ENCODE peak calls at places on chromosome 11, in ten cellular contexts. C is stimulated activated naive B cell treated with anti-CD40 and anti-IgM and Interleukin-4, amounts not matched to agents 10 μg/mL and 1 μg/mL and 100 μg/mL, for 72 hours; W is T-helper 22 cell; E is chondrocyte; S is astrocyte of the spinal cord; H is stimulated activated CD4-positive, alpha-beta T cell treated with anti-CD3 and anti-CD28 coated beads, Interleukin-1b, Interleukin-23, amount 100 ng/mL, for 1 hour; D is hippocampal formation; A is COR-L47; Z is stomach; I is substantia nigra. X is an unnamed sample.

GRCh38 chr11:62295504-62295903 is 3.4 kb downstream of the SCGB1D4 start:
- DNase-seq in C (no peak), W (no peak), E (no peak), S (peak), H (no peak), D (no peak), A (no peak), Z (no peak), I (no peak), X (peak)

GRCh38 chr11:102560555-102561011 is 30.0 kb upstream of the MMP7 start:
- DNase-seq in C (no peak), W (no peak), E (no peak), S (peak), H (no peak), D (no peak), A (no peak), Z (no peak), I (no peak), X (peak)

GRCh38 chr11:32105871-32106312 is 15.0 kb downstream of the RCN1 start:
- DNase-seq in C (peak), W (no peak), E (no peak), S (no peak), H (no peak), D (no peak), A (no peak), Z (no peak), I (no peak), X (no peak)

GRCh38 chr11:111954154-111954553 is 17.0 kb downstream of the DIXDC1 start:
- DNase-seq in C (no peak), W (no peak), E (no peak), S (no peak), H (no peak), D (no peak), A (no peak), Z (no peak), I (no peak), X (peak)

GRCh38 chr11:64056213-64056785 is 20.6 kb downstream of the FLRT1 start:
- DNase-seq in C (no peak), W (no peak), E (no peak), S (no peak), H (no peak), D (peak), A (no peak), Z (no peak), I (no peak), X (no peak)

GRCh38 chr11:31932879-31933278 is 121.8 kb upstream of the PAX6 start:
- DNase-seq in C (no peak), W (no peak), E (no peak), S (no peak), H (no peak), D (no peak), A (no peak), Z (no peak), I (no peak), X (no peak)

GRCh38 chr11:77193915-77194830 is 66.1 kb downstream of the MYO7A start:
- DNase-seq in C (no peak), W (no peak), E (peak), S (no peak), H (no peak), D (no peak), A (no peak), Z (no peak), I (no peak), X (no peak)

GRCh38 chr11:59182457-59183151 is 10.7 kb downstream of the DTX4 start:
- DNase-seq in C (no peak), W (no peak), E (no peak), S (no peak), H (no peak), D (no peak), A (no peak), Z (peak), I (no peak), X (no peak)

GRCh38 chr11:79332017-79332416 is 108.8 kb downstream of the TENM4 start:
- DNase-seq in C (no peak), W (no peak), E (no peak), S (peak), H (no peak), D (no peak), A (no peak), Z (no peak), I (no peak), X (no peak)

GRCh38 chr11:76696756-76697155 is 26.2 kb upstream of the LRRC32 start:
- DNase-seq in C (no peak), W (no peak), E (no peak), S (no peak), H (no peak), D (no peak), A (no peak), Z (no peak), I (no peak), X (no peak)

GRCh38 chr11:26976389-26976788 is 17.5 kb upstream of the FIBIN start:
- DNase-seq in C (no peak), W (no peak), E (no peak), S (peak), H (no peak), D (no peak), A (no peak), Z (no peak), I (no peak), X (peak)

GRCh38 chr11:128800871-128801417 is 66.2 kb downstream of the KCNJ1 start:
- DNase-seq in C (no peak), W (no peak), E (no peak), S (no peak), H (no peak), D (no peak), A (no peak), Z (no peak), I (no peak), X (no peak)

GRCh38 chr11:27914080-27914479 is 193.9 kb downstream of the KIF18A start:
- DNase-seq in C (no peak), W (no peak), E (no peak), S (peak), H (no peak), D (no peak), A (no peak), Z (no peak), I (no peak), X (no peak)

GRCh38 chr11:121870202-121871045 is 245.6 kb downstream of the BLID start:
- DNase-seq in C (no peak), W (no peak), E (no peak), S (no peak), H (no peak), D (no peak), A (no peak), Z (no peak), I (no peak), X (peak)

GRCh38 chr11:2843551-2843950 is 42.0 kb downstream of the CDKN1C start:
- DNase-seq in C (no peak), W (no peak), E (no peak), S (no peak), H (no peak), D (no peak), A (no peak), Z (no peak), I (no peak), X (no peak)

GRCh38 chr11:62245271-62245753 is 3.3 kb downstream of the SCGB1D2 start:
- DNase-seq in C (no peak), W (no peak), E (no peak), S (peak), H (no peak), D (no peak), A (no peak), Z (peak), I (no peak), X (peak)

GRCh38 chr11:61445535-61445934 is 15.6 kb downstream of the SDHAF2 start:
- DNase-seq in C (no peak), W (no peak), E (no peak), S (no peak), H (no peak), D (no peak), A (no peak), Z (no peak), I (no peak), X (no peak)

GRCh38 chr11:12822623-12823022 is 148.4 kb downstream of the TEAD1 start:
- DNase-seq in C (no peak), W (no peak), E (no peak), S (no peak), H (no peak), D (no peak), A (peak), Z (no peak), I (no peak), X (no peak)

GRCh38 chr11:8732276-8732675 is 49.7 kb downstream of the RPL27A start:
- DNase-seq in C (peak), W (no peak), E (no peak), S (no peak), H (no peak), D (no peak), A (no peak), Z (no peak), I (no peak), X (no peak)

GRCh38 chr11:45102810-45103621 is 43.4 kb upstream of the PRDM11 start:
- DNase-seq in C (peak), W (peak), E (no peak), S (peak), H (peak), D (peak), A (no peak), Z (peak), I (peak), X (peak)

GRCh38 chr11:456533-456932 is 6.5 kb downstream of the PTDSS2 start:
- DNase-seq in C (no peak), W (peak), E (peak), S (no peak), H (no peak), D (no peak), A (no peak), Z (no peak), I (no peak), X (no peak)

GRCh38 chr11:68686486-68686885 is 2.1 kb downstream of the GAL start:
- DNase-seq in C (no peak), W (no peak), E (peak), S (no peak), H (no peak), D (no peak), A (no peak), Z (no peak), I (no peak), X (no peak)

GRCh38 chr11:44621140-44621681 is 55.7 kb downstream of the CD82 start:
- DNase-seq in C (peak), W (peak), E (peak), S (peak), H (peak), D (peak), A (peak), Z (peak), I (peak), X (peak)

GRCh38 chr11:83827940-83828554 is 541.9 kb upstream of the CCDC90B start:
- DNase-seq in C (no peak), W (no peak), E (no peak), S (peak), H (no peak), D (no peak), A (peak), Z (no peak), I (no peak), X (peak)

GRCh38 chr11:130613396-130613795 is 165.0 kb downstream of the ADAMTS15 start:
- DNase-seq in C (no peak), W (no peak), E (no peak), S (no peak), H (no peak), D (no peak), A (no peak), Z (no peak), I (no peak), X (no peak)

GRCh38 chr11:68383976-68384501 is 71.6 kb downstream of the LRP5 start:
- DNase-seq in C (peak), W (peak), E (peak), S (peak), H (peak), D (peak), A (no peak), Z (peak), I (peak), X (peak)

GRCh38 chr11:8038393-8038792 is 42.6 kb upstream of the TUB start:
- DNase-seq in C (no peak), W (no peak), E (peak), S (no peak), H (no peak), D (no peak), A (peak), Z (no peak), I (peak), X (no peak)

GRCh38 chr11:9090488-9091043 is 833 bp downstream of the SCUBE2 start:
- DNase-seq in C (no peak), W (no peak), E (no peak), S (no peak), H (no peak), D (no peak), A (no peak), Z (no peak), I (peak), X (no peak)

GRCh38 chr11:19774817-19775600 is 62.4 kb downstream of the NAV2 start:
- DNase-seq in C (no peak), W (no peak), E (no peak), S (no peak), H (no peak), D (no peak), A (no peak), Z (no peak), I (no peak), X (no peak)

GRCh38 chr11:2526808-2527381 is 82.1 kb downstream of the KCNQ1 start:
- DNase-seq in C (peak), W (no peak), E (peak), S (no peak), H (no peak), D (no peak), A (no peak), Z (peak), I (no peak), X (no peak)

GRCh38 chr11:125941606-125942275 is 4.1 kb upstream of the VSIG10L2 start:
- DNase-seq in C (no peak), W (no peak), E (no peak), S (peak), H (peak), D (no peak), A (peak), Z (peak), I (peak), X (peak)

GRCh38 chr11:115695677-115696451 is 191.6 kb upstream of the CADM1 start:
- DNase-seq in C (no peak), W (no peak), E (no peak), S (no peak), H (no peak), D (no peak), A (peak), Z (no peak), I (no peak), X (no peak)